ENCODE peak calls at places on chromosomes 5 and 9, in seven cellular contexts. R, B, K, I, Z, H and F are unnamed samples.

GRCh38 chr9:91858670-91859030 is 91.4 kb downstream of the ROR2 start:
- DNase-seq in R (no peak), B (no peak), K (no peak), I (no peak), Z (no peak), H (no peak), F (no peak)

GRCh38 chr9:126363250-126363649 is 36.6 kb downstream of the MVB12B start:
- DNase-seq in R (no peak), B (no peak), K (no peak), I (no peak), Z (no peak), H (no peak), F (no peak)

GRCh38 chr5:169547508-169547907 is 36.1 kb upstream of the SPDL1 start:
- DNase-seq in R (no peak), B (no peak), K (no peak), I (no peak), Z (no peak), H (no peak), F (no peak)

GRCh38 chr5:141208478-141208877 is at the start of gene PCDHB12:
- DNase-seq in R (no peak), B (no peak), K (no peak), I (no peak), Z (no peak), H (no peak), F (no peak)

GRCh38 chr5:143230676-143230996 is 172.8 kb downstream of the NR3C1 start:
- DNase-seq in R (no peak), B (no peak), K (no peak), I (no peak), Z (no peak), H (no peak), F (no peak)

GRCh38 chr9:12681620-12682019 is 11.6 kb upstream of the TYRP1 start:
- DNase-seq in R (no peak), B (peak; percentile 32), K (peak; percentile 52), I (no peak), Z (no peak), H (no peak), F (no peak)

GRCh38 chr5:79237735-79238560 is 2.0 kb downstream of the JMY start:
- DNase-seq in R (no peak), B (no peak), K (peak; percentile 39), I (no peak), Z (no peak), H (no peak), F (no peak)

GRCh38 chr5:34658023-34658422 is 1.9 kb downstream of the RAI14 start:
- DNase-seq in R (no peak), B (no peak), K (peak; percentile 61), I (peak; percentile 57), Z (peak; percentile 32), H (no peak), F (no peak)

GRCh38 chr5:80275347-80275746 is 19.5 kb upstream of the SERINC5 start:
- DNase-seq in R (no peak), B (no peak), K (peak; percentile 21), I (no peak), Z (no peak), H (no peak), F (no peak)

GRCh38 chr5:82635561-82636288 is 357.6 kb upstream of the RPS23 start:
- DNase-seq in R (no peak), B (no peak), K (peak; percentile 93), I (peak; percentile 75), Z (peak; percentile 63), H (no peak), F (peak; percentile 57)

GRCh38 chr5:135241536-135241935 is 157.5 kb downstream of the MACROH2A1 start:
- DNase-seq in R (no peak), B (no peak), K (no peak), I (no peak), Z (no peak), H (no peak), F (no peak)

GRCh38 chr9:37002413-37003217 is 31.5 kb downstream of the PAX5 start:
- DNase-seq in R (no peak), B (no peak), K (no peak), I (no peak), Z (no peak), H (no peak), F (no peak)

GRCh38 chr5:40791715-40792139 is 6.4 kb downstream of the PRKAA1 start:
- DNase-seq in R (no peak), B (no peak), K (no peak), I (no peak), Z (no peak), H (no peak), F (no peak)

GRCh38 chr9:78973906-78974305 is 597.9 kb upstream of the TLE4 start:
- DNase-seq in R (no peak), B (no peak), K (peak; percentile 42), I (no peak), Z (no peak), H (no peak), F (no peak)

GRCh38 chr9:120702075-120702474 is 12.2 kb downstream of the MEGF9 start:
- DNase-seq in R (no peak), B (no peak), K (no peak), I (no peak), Z (no peak), H (no peak), F (no peak)

GRCh38 chr9:114501786-114502682 is 3.2 kb downstream of the WHRN start:
- DNase-seq in R (peak; percentile 31), B (no peak), K (peak; percentile 63), I (no peak), Z (no peak), H (no peak), F (no peak)

GRCh38 chr9:105114956-105115728 is 129.3 kb upstream of the SLC44A1 start:
- DNase-seq in R (peak; percentile 4), B (no peak), K (no peak), I (peak; percentile 74), Z (no peak), H (no peak), F (no peak)

GRCh38 chr5:173733831-173734491 is 117.5 kb upstream of the BOD1 start:
- DNase-seq in R (no peak), B (no peak), K (no peak), I (no peak), Z (no peak), H (no peak), F (no peak)

GRCh38 chr5:78518365-78519197 is 130.0 kb downstream of the LHFPL2 start:
- DNase-seq in R (no peak), B (no peak), K (peak; percentile 91), I (peak; percentile 79), Z (peak; percentile 87), H (no peak), F (no peak)

GRCh38 chr5:33275921-33276705 is 164.7 kb upstream of the TARS1 start:
- DNase-seq in R (no peak), B (peak; percentile 78), K (peak; percentile 75), I (no peak), Z (no peak), H (no peak), F (peak; percentile 53)

GRCh38 chr9:131835132-131835910 is 95.4 kb upstream of the RAPGEF1 start:
- DNase-seq in R (no peak), B (no peak), K (no peak), I (no peak), Z (no peak), H (no peak), F (no peak)